ENCODE peak calls at places on chromosomes 12 and 14, in four cellular contexts. One of them, this sample, is unnamed.

GRCh38 chr12:12336049-12336411 is 14.0 kb downstream of the MANSC1 start:
- DNase-seq in foreskin melanocyte: no peak
- DNase-seq in naive thymus-derived CD8-positive, alpha-beta T cell: no peak
- DNase-seq in stimulated activated CD8-positive, alpha-beta memory T cell treated with anti-CD3 and anti-CD28 coated beads, Interleukin-15, amount 100 ng/mL, for 1 hour: no peak
- DNase-seq in this sample: no peak

GRCh38 chr14:52987514-52987913 is 36.7 kb upstream of the FERMT2 start:
- DNase-seq in naive thymus-derived CD8-positive, alpha-beta T cell: no peak
- DNase-seq in stimulated activated CD8-positive, alpha-beta memory T cell treated with anti-CD3 and anti-CD28 coated beads, Interleukin-15, amount 100 ng/mL, for 1 hour: no peak
- DNase-seq in foreskin melanocyte: no peak
- DNase-seq in this sample: no peak

GRCh38 chr12:56781726-56782125 is 18.6 kb downstream of the HSD17B6 start:
- DNase-seq in naive thymus-derived CD8-positive, alpha-beta T cell: no peak
- DNase-seq in foreskin melanocyte: no peak
- DNase-seq in stimulated activated CD8-positive, alpha-beta memory T cell treated with anti-CD3 and anti-CD28 coated beads, Interleukin-15, amount 100 ng/mL, for 1 hour: no peak
- DNase-seq in this sample: peak

GRCh38 chr14:103121161-103121845 is 2.0 kb upstream of the TNFAIP2 start:
- DNase-seq in naive thymus-derived CD8-positive, alpha-beta T cell: no peak
- DNase-seq in foreskin melanocyte: no peak
- DNase-seq in stimulated activated CD8-positive, alpha-beta memory T cell treated with anti-CD3 and anti-CD28 coated beads, Interleukin-15, amount 100 ng/mL, for 1 hour: no peak
- DNase-seq in this sample: no peak

GRCh38 chr14:97301931-97302559 is 504.9 kb downstream of the VRK1 start:
- DNase-seq in stimulated activated CD8-positive, alpha-beta memory T cell treated with anti-CD3 and anti-CD28 coated beads, Interleukin-15, amount 100 ng/mL, for 1 hour: no peak
- DNase-seq in foreskin melanocyte: no peak
- DNase-seq in naive thymus-derived CD8-positive, alpha-beta T cell: no peak
- DNase-seq in this sample: no peak

GRCh38 chr14:32471183-32471582 is 142.1 kb downstream of the AKAP6 start:
- DNase-seq in stimulated activated CD8-positive, alpha-beta memory T cell treated with anti-CD3 and anti-CD28 coated beads, Interleukin-15, amount 100 ng/mL, for 1 hour: no peak
- DNase-seq in naive thymus-derived CD8-positive, alpha-beta T cell: no peak
- DNase-seq in foreskin melanocyte: no peak
- DNase-seq in this sample: no peak

GRCh38 chr14:52253503-52253902 is 14.0 kb upstream of the PTGDR start:
- DNase-seq in foreskin melanocyte: no peak
- DNase-seq in naive thymus-derived CD8-positive, alpha-beta T cell: no peak
- DNase-seq in stimulated activated CD8-positive, alpha-beta memory T cell treated with anti-CD3 and anti-CD28 coated beads, Interleukin-15, amount 100 ng/mL, for 1 hour: no peak
- DNase-seq in this sample: no peak

GRCh38 chr14:54329082-54329695 is 67.6 kb upstream of the CDKN3 start:
- DNase-seq in foreskin melanocyte: peak
- DNase-seq in stimulated activated CD8-positive, alpha-beta memory T cell treated with anti-CD3 and anti-CD28 coated beads, Interleukin-15, amount 100 ng/mL, for 1 hour: no peak
- DNase-seq in naive thymus-derived CD8-positive, alpha-beta T cell: no peak
- DNase-seq in this sample: peak

GRCh38 chr12:30898846-30899245 is 27.7 kb upstream of the TSPAN11 start:
- DNase-seq in naive thymus-derived CD8-positive, alpha-beta T cell: no peak
- DNase-seq in stimulated activated CD8-positive, alpha-beta memory T cell treated with anti-CD3 and anti-CD28 coated beads, Interleukin-15, amount 100 ng/mL, for 1 hour: no peak
- DNase-seq in foreskin melanocyte: no peak
- DNase-seq in this sample: no peak

GRCh38 chr12:24078318-24078765 is 128.9 kb upstream of the SOX5 start:
- DNase-seq in stimulated activated CD8-positive, alpha-beta memory T cell treated with anti-CD3 and anti-CD28 coated beads, Interleukin-15, amount 100 ng/mL, for 1 hour: no peak
- DNase-seq in foreskin melanocyte: no peak
- DNase-seq in naive thymus-derived CD8-positive, alpha-beta T cell: no peak
- DNase-seq in this sample: no peak

GRCh38 chr12:105275997-105276760 is 40.2 kb upstream of the APPL2 start:
- DNase-seq in foreskin melanocyte: no peak
- DNase-seq in stimulated activated CD8-positive, alpha-beta memory T cell treated with anti-CD3 and anti-CD28 coated beads, Interleukin-15, amount 100 ng/mL, for 1 hour: no peak
- DNase-seq in naive thymus-derived CD8-positive, alpha-beta T cell: no peak
- DNase-seq in this sample: no peak

GRCh38 chr12:97474987-97475386 is 12.4 kb downstream of the RMST start:
- DNase-seq in foreskin melanocyte: no peak
- DNase-seq in naive thymus-derived CD8-positive, alpha-beta T cell: no peak
- DNase-seq in stimulated activated CD8-positive, alpha-beta memory T cell treated with anti-CD3 and anti-CD28 coated beads, Interleukin-15, amount 100 ng/mL, for 1 hour: no peak
- DNase-seq in this sample: no peak

GRCh38 chr14:92693998-92694780 is 54.2 kb downstream of the LGMN start:
- DNase-seq in naive thymus-derived CD8-positive, alpha-beta T cell: no peak
- DNase-seq in stimulated activated CD8-positive, alpha-beta memory T cell treated with anti-CD3 and anti-CD28 coated beads, Interleukin-15, amount 100 ng/mL, for 1 hour: no peak
- DNase-seq in foreskin melanocyte: no peak
- DNase-seq in this sample: no peak

GRCh38 chr12:88562151-88562550 is 18.1 kb downstream of the KITLG start:
- DNase-seq in stimulated activated CD8-positive, alpha-beta memory T cell treated with anti-CD3 and anti-CD28 coated beads, Interleukin-15, amount 100 ng/mL, for 1 hour: no peak
- DNase-seq in naive thymus-derived CD8-positive, alpha-beta T cell: no peak
- DNase-seq in foreskin melanocyte: no peak
- DNase-seq in this sample: no peak

GRCh38 chr14:33754264-33754663 is 196.6 kb downstream of the EGLN3 start:
- DNase-seq in stimulated activated CD8-positive, alpha-beta memory T cell treated with anti-CD3 and anti-CD28 coated beads, Interleukin-15, amount 100 ng/mL, for 1 hour: no peak
- DNase-seq in foreskin melanocyte: no peak
- DNase-seq in naive thymus-derived CD8-positive, alpha-beta T cell: no peak
- DNase-seq in this sample: no peak